ENCODE peak calls at places on chromosomes 6 and 20, in nine cellular contexts. Y is T-helper 9 cell, N is hippocampal formation, X is heart right ventricle, J is fibroblast of the conjunctiva, E is ACHN, S is AG08396, T is NCI-H1105, Z is type B pancreatic cell. C is an unnamed sample.

GRCh38 chr6:31734703-31735500 is 1.4 kb downstream of the CLIC1 start:
- DNase-seq in Y (peak; percentile 37), N (no peak), X (peak; percentile 79), J (no peak), E (peak; percentile 56), S (peak; percentile 63), T (no peak), Z (no peak), C (no peak)

GRCh38 chr6:79468116-79468515 is 69.1 kb downstream of the LCA5 start:
- DNase-seq in Y (no peak), N (no peak), X (no peak), J (no peak), E (no peak), S (peak; percentile 31), T (no peak), Z (no peak), C (no peak)

GRCh38 chr6:14371530-14371929 is 254.0 kb downstream of the CD83 start:
- DNase-seq in Y (no peak), N (no peak), X (no peak), J (no peak), E (no peak), S (no peak), T (no peak), Z (no peak), C (no peak)

GRCh38 chr6:128655978-128656498 is 135.6 kb upstream of the PTPRK start:
- DNase-seq in Y (no peak), N (no peak), X (no peak), J (peak; percentile 28), E (peak; percentile 52), S (peak; percentile 73), T (no peak), Z (no peak), C (no peak)

GRCh38 chr20:12305555-12305954 is 387.9 kb downstream of the BTBD3 start:
- DNase-seq in Y (no peak), N (no peak), X (peak; percentile 7), J (no peak), E (no peak), S (no peak), T (no peak), Z (no peak), C (no peak)

GRCh38 chr6:116386581-116387299 is 16.0 kb downstream of the DSE start:
- DNase-seq in Y (no peak), N (no peak), X (no peak), J (no peak), E (peak; percentile 54), S (peak; percentile 13), T (no peak), Z (no peak), C (no peak)

GRCh38 chr6:129184808-129185366 is 301.9 kb downstream of the LAMA2 start:
- DNase-seq in Y (no peak), N (no peak), X (no peak), J (no peak), E (no peak), S (peak; percentile 10), T (no peak), Z (no peak), C (no peak)

GRCh38 chr20:35561268-35561667 is 19.4 kb downstream of the ERGIC3 start:
- DNase-seq in Y (no peak), N (no peak), X (no peak), J (peak; percentile 12), E (peak; percentile 76), S (peak; percentile 84), T (peak; percentile 77), Z (no peak), C (peak; percentile 60)

GRCh38 chr6:45479834-45480696 is 102.3 kb upstream of the SUPT3H start:
- DNase-seq in Y (no peak), N (no peak), X (no peak), J (peak; percentile 71), E (no peak), S (peak; percentile 19), T (no peak), Z (no peak), C (no peak)

GRCh38 chr6:126040826-126041225 is 54.5 kb downstream of the TRMT11 start:
- DNase-seq in Y (no peak), N (no peak), X (no peak), J (no peak), E (peak; percentile 73), S (peak; percentile 43), T (no peak), Z (no peak), C (no peak)

GRCh38 chr6:166370489-166370888 is 12.3 kb downstream of the MPC1 start:
- DNase-seq in Y (no peak), N (no peak), X (no peak), J (no peak), E (no peak), S (no peak), T (no peak), Z (no peak), C (no peak)

GRCh38 chr6:7528565-7528964 is 12.9 kb upstream of the DSP start:
- DNase-seq in Y (no peak), N (no peak), X (no peak), J (no peak), E (no peak), S (peak; percentile 21), T (no peak), Z (no peak), C (no peak)

GRCh38 chr20:25145131-25145530 is 50.4 kb upstream of the ENTPD6 start:
- DNase-seq in Y (no peak), N (no peak), X (no peak), J (no peak), E (no peak), S (no peak), T (no peak), Z (no peak), C (no peak)

GRCh38 chr6:149075616-149076354 is 241.7 kb upstream of the TAB2 start:
- DNase-seq in Y (no peak), N (no peak), X (no peak), J (no peak), E (no peak), S (no peak), T (no peak), Z (no peak), C (no peak)

GRCh38 chr6:132764370-132764769 is 6.7 kb upstream of the VNN2 start:
- DNase-seq in Y (no peak), N (no peak), X (peak; percentile 33), J (peak; percentile 47), E (peak; percentile 95), S (peak; percentile 66), T (no peak), Z (no peak), C (no peak)

GRCh38 chr6:163301721-163302635 is 112.5 kb upstream of the QKI start:
- DNase-seq in Y (no peak), N (no peak), X (no peak), J (no peak), E (no peak), S (no peak), T (no peak), Z (no peak), C (no peak)

GRCh38 chr6:26125015-26125690 is 37.9 kb downstream of the HFE start:
- DNase-seq in Y (peak; percentile 5), N (no peak), X (no peak), J (no peak), E (no peak), S (no peak), T (no peak), Z (no peak), C (no peak)

GRCh38 chr6:80962382-80962781 is 790.1 kb downstream of the TENT5A start:
- DNase-seq in Y (no peak), N (no peak), X (no peak), J (no peak), E (no peak), S (no peak), T (no peak), Z (no peak), C (no peak)

GRCh38 chr6:26457407-26457795 is 354 bp upstream of the BTN2A1 start:
- DNase-seq in Y (no peak), N (no peak), X (peak; percentile 24), J (no peak), E (no peak), S (no peak), T (peak; percentile 47), Z (no peak), C (peak; percentile 39)

GRCh38 chr6:143721642-143722041 is 43.9 kb downstream of the PHACTR2 start:
- DNase-seq in Y (no peak), N (no peak), X (no peak), J (no peak), E (no peak), S (no peak), T (no peak), Z (no peak), C (no peak)

GRCh38 chr6:47145212-47145611 is 103.1 kb upstream of the ADGRF1 start:
- DNase-seq in Y (no peak), N (no peak), X (no peak), J (no peak), E (no peak), S (no peak), T (no peak), Z (no peak), C (no peak)

GRCh38 chr6:33585403-33586107 is 5.5 kb upstream of the BAK1 start:
- DNase-seq in Y (peak; percentile 92), N (peak; percentile 35), X (peak; percentile 83), J (peak; percentile 49), E (peak; percentile 67), S (peak; percentile 75), T (peak; percentile 73), Z (no peak), C (peak; percentile 92)

GRCh38 chr6:93418448-93419303 is 683 bp downstream of the EPHA7 start:
- DNase-seq in Y (no peak), N (peak; percentile 40), X (peak; percentile 18), J (no peak), E (peak; percentile 48), S (peak; percentile 9), T (peak; percentile 73), Z (peak; percentile 76), C (peak; percentile 71)

GRCh38 chr20:19986419-19986818 is 30.7 kb upstream of the NAA20 start:
- DNase-seq in Y (no peak), N (no peak), X (no peak), J (no peak), E (peak; percentile 32), S (peak; percentile 45), T (no peak), Z (no peak), C (no peak)

GRCh38 chr6:104322849-104323248 is 536.9 kb downstream of the HACE1 start:
- DNase-seq in Y (no peak), N (no peak), X (no peak), J (no peak), E (no peak), S (no peak), T (no peak), Z (no peak), C (no peak)

GRCh38 chr6:143965503-143966171 is 42.4 kb downstream of the PLAGL1 start:
- DNase-seq in Y (no peak), N (no peak), X (no peak), J (peak; percentile 10), E (no peak), S (peak; percentile 8), T (no peak), Z (no peak), C (no peak)

GRCh38 chr6:14270925-14271791 is 153.6 kb downstream of the CD83 start:
- DNase-seq in Y (no peak), N (no peak), X (no peak), J (peak; percentile 10), E (peak; percentile 38), S (peak; percentile 63), T (no peak), Z (no peak), C (no peak)

GRCh38 chr6:79167931-79168694 is 66.4 kb downstream of the HMGN3 start:
- DNase-seq in Y (no peak), N (no peak), X (no peak), J (peak; percentile 36), E (no peak), S (no peak), T (no peak), Z (no peak), C (no peak)

GRCh38 chr6:108133594-108134179 is 32.1 kb upstream of the NR2E1 start:
- DNase-seq in Y (no peak), N (no peak), X (peak; percentile 46), J (no peak), E (peak; percentile 89), S (peak; percentile 89), T (peak; percentile 75), Z (peak; percentile 85), C (peak; percentile 88)